ENCODE peak calls at places on chromosomes 11 and 22, in six cellular contexts. One of them, this sample, is unnamed.
A peak's percentile ranks its signal among the peaks of the same experiment; 100 is the strongest.

GRCh38 chr11:32817181-32817842 is 12.4 kb upstream of the PRRG4 start:
- DNase-seq in esophagus muscularis mucosa: no peak
- DNase-seq in suprapubic skin: no peak
- DNase-seq in stomach: no peak
- DNase-seq in transverse colon: no peak
- DNase-seq in breast epithelium: no peak
- DNase-seq in this sample: no peak

GRCh38 chr11:123235117-123235686 is 40.2 kb upstream of the CLMP start:
- DNase-seq in esophagus muscularis mucosa: no peak
- DNase-seq in suprapubic skin: peak; percentile 82
- DNase-seq in stomach: peak; percentile 44
- DNase-seq in transverse colon: peak; percentile 50
- DNase-seq in breast epithelium: no peak
- DNase-seq in this sample: peak; percentile 79

GRCh38 chr22:18000441-18001039 is 23.8 kb downstream of the MICAL3 start:
- DNase-seq in esophagus muscularis mucosa: no peak
- DNase-seq in suprapubic skin: no peak
- DNase-seq in stomach: no peak
- DNase-seq in transverse colon: peak; percentile 36
- DNase-seq in breast epithelium: no peak
- DNase-seq in this sample: peak; percentile 85

GRCh38 chr11:83007909-83008580 is 63.7 kb downstream of the RAB30 start:
- DNase-seq in esophagus muscularis mucosa: no peak
- DNase-seq in suprapubic skin: no peak
- DNase-seq in stomach: peak; percentile 73
- DNase-seq in transverse colon: peak; percentile 68
- DNase-seq in breast epithelium: no peak
- DNase-seq in this sample: peak; percentile 79

GRCh38 chr22:40258463-40259046 is 80.8 kb downstream of the TNRC6B start:
- DNase-seq in esophagus muscularis mucosa: no peak
- DNase-seq in suprapubic skin: no peak
- DNase-seq in stomach: no peak
- DNase-seq in transverse colon: no peak
- DNase-seq in breast epithelium: no peak
- DNase-seq in this sample: no peak

GRCh38 chr22:49960159-49960966 is at the start of gene PIM3:
- DNase-seq in esophagus muscularis mucosa: peak; percentile 96
- DNase-seq in suprapubic skin: peak; percentile 96
- DNase-seq in stomach: peak; percentile 97
- DNase-seq in transverse colon: peak; percentile 97
- DNase-seq in breast epithelium: peak; percentile 95
- DNase-seq in this sample: peak; percentile 97

GRCh38 chr11:114395776-114396175 is 4.5 kb downstream of the C11orf71 start:
- DNase-seq in esophagus muscularis mucosa: no peak
- DNase-seq in suprapubic skin: no peak
- DNase-seq in stomach: no peak
- DNase-seq in transverse colon: no peak
- DNase-seq in breast epithelium: no peak
- DNase-seq in this sample: no peak

GRCh38 chr11:130677486-130678153 is 229.2 kb downstream of the ADAMTS15 start:
- DNase-seq in esophagus muscularis mucosa: peak; percentile 90
- DNase-seq in suprapubic skin: no peak
- DNase-seq in stomach: no peak
- DNase-seq in transverse colon: no peak
- DNase-seq in breast epithelium: peak; percentile 72
- DNase-seq in this sample: no peak

GRCh38 chr11:128929991-128930390 is 12.7 kb downstream of the TP53AIP1 start:
- DNase-seq in esophagus muscularis mucosa: no peak
- DNase-seq in suprapubic skin: no peak
- DNase-seq in stomach: no peak
- DNase-seq in transverse colon: no peak
- DNase-seq in breast epithelium: no peak
- DNase-seq in this sample: peak; percentile 40

GRCh38 chr11:1759851-1760220 is 3.9 kb downstream of the CTSD start:
- DNase-seq in esophagus muscularis mucosa: no peak
- DNase-seq in suprapubic skin: no peak
- DNase-seq in stomach: no peak
- DNase-seq in transverse colon: no peak
- DNase-seq in breast epithelium: no peak
- DNase-seq in this sample: no peak
- H3K4me1 ChIP-seq in esophagus muscularis mucosa: peaks cover 85% of the 10 kb centered on the region
- H3K4me1 ChIP-seq in suprapubic skin: peaks cover 80% of the 10 kb centered on the region
- H3K4me1 ChIP-seq in stomach: peaks cover 91% of the 10 kb centered on the region
- H3K4me1 ChIP-seq in transverse colon: peaks cover 66% of the 10 kb centered on the region
- H3K4me1 ChIP-seq in breast epithelium: peaks cover 22% of the 10 kb centered on the region
- H3K4me1 ChIP-seq in this sample: peaks cover 97% of the 10 kb centered on the region

GRCh38 chr11:104772806-104773241 is 125.4 kb downstream of the CASP12 start:
- DNase-seq in esophagus muscularis mucosa: no peak
- DNase-seq in suprapubic skin: no peak
- DNase-seq in stomach: no peak
- DNase-seq in transverse colon: no peak
- DNase-seq in breast epithelium: no peak
- DNase-seq in this sample: no peak
- H3K27ac ChIP-seq in esophagus muscularis mucosa: no peak overlapping the region
- H3K27ac ChIP-seq in suprapubic skin: peak overlapping the region; percentile 63
- H3K27ac ChIP-seq in stomach: no peak overlapping the region
- H3K27ac ChIP-seq in transverse colon: no peak overlapping the region
- H3K27ac ChIP-seq in breast epithelium: peak overlapping the region; percentile 77
- H3K27ac ChIP-seq in this sample: no peak overlapping the region

GRCh38 chr11:67464411-67465189 is 4.5 kb downstream of the TMEM134 start:
- DNase-seq in esophagus muscularis mucosa: peak; percentile 97
- DNase-seq in suprapubic skin: peak; percentile 96
- DNase-seq in stomach: peak; percentile 94
- DNase-seq in transverse colon: peak; percentile 96
- DNase-seq in breast epithelium: peak; percentile 84
- DNase-seq in this sample: peak; percentile 99

GRCh38 chr11:67463680-67464410 is 5.2 kb downstream of the TMEM134 start:
- DNase-seq in esophagus muscularis mucosa: no peak
- DNase-seq in suprapubic skin: peak; percentile 87
- DNase-seq in stomach: peak; percentile 54
- DNase-seq in transverse colon: peak; percentile 69
- DNase-seq in breast epithelium: peak; percentile 83
- DNase-seq in this sample: peak; percentile 92

GRCh38 chr11:67466367-67466766 is 2.7 kb downstream of the TMEM134 start:
- DNase-seq in esophagus muscularis mucosa: no peak
- DNase-seq in suprapubic skin: no peak
- DNase-seq in stomach: no peak
- DNase-seq in transverse colon: no peak
- DNase-seq in breast epithelium: no peak
- DNase-seq in this sample: no peak

GRCh38 chr11:67463186-67463585 is 5.9 kb downstream of the TMEM134 start:
- DNase-seq in esophagus muscularis mucosa: no peak
- DNase-seq in suprapubic skin: no peak
- DNase-seq in stomach: no peak
- DNase-seq in transverse colon: no peak
- DNase-seq in breast epithelium: no peak
- DNase-seq in this sample: no peak

GRCh38 chr11:67465190-67465522 is 3.9 kb downstream of the TMEM134 start:
- DNase-seq in esophagus muscularis mucosa: no peak
- DNase-seq in suprapubic skin: no peak
- DNase-seq in stomach: peak; percentile 55
- DNase-seq in transverse colon: no peak
- DNase-seq in breast epithelium: no peak
- DNase-seq in this sample: no peak
- TF ChIP-seq POLR2AphosphoS5 in esophagus muscularis mucosa: no peak
- TF ChIP-seq POLR2AphosphoS5 in suprapubic skin: no peak
- TF ChIP-seq POLR2AphosphoS5 in stomach: peak; percentile 54
- TF ChIP-seq POLR2AphosphoS5 in transverse colon: no peak
- TF ChIP-seq POLR2AphosphoS5 in breast epithelium: no peak
- TF ChIP-seq POLR2AphosphoS5 in this sample: no peak

DNA sequence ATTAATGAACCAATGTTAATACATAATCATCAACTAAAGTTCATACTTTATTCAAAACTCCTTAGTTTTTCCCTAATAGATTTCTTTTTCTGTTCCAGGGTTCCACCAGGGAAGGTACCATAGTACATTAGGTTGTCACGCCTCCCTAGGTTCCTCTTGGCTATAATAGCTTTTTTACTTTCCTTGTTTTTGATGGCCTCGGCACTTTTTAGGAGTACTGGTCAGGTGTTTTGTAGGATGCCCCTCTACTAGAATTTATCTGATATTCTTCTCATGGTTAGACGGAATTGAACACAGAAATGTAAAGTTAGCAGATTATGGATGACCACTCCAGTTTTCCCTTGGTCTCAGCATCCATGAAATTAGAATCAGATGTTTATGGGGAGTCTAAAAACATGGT is 34.0 kb downstream of the PARVA start:
- DNase-seq in esophagus muscularis mucosa: no peak
- DNase-seq in suprapubic skin: no peak
- DNase-seq in stomach: no peak
- DNase-seq in transverse colon: no peak
- DNase-seq in breast epithelium: no peak
- DNase-seq in this sample: no peak
- H3K4me1 ChIP-seq in esophagus muscularis mucosa: peaks cover 97% of the 10 kb centered on the region
- H3K4me1 ChIP-seq in suprapubic skin: peaks cover 58% of the 10 kb centered on the region
- H3K4me1 ChIP-seq in stomach: peaks cover 11% of the 10 kb centered on the region
- H3K4me1 ChIP-seq in transverse colon: peaks cover 55% of the 10 kb centered on the region
- H3K4me1 ChIP-seq in breast epithelium: peaks cover 21% of the 10 kb centered on the region
- H3K4me1 ChIP-seq in this sample: no peaks in the 10 kb centered on the region

GRCh38 chr22:47206185-47206584 is 443.7 kb downstream of the TBC1D22A start:
- DNase-seq in esophagus muscularis mucosa: peak; percentile 45
- DNase-seq in suprapubic skin: no peak
- DNase-seq in stomach: no peak
- DNase-seq in transverse colon: no peak
- DNase-seq in breast epithelium: peak; percentile 4
- DNase-seq in this sample: no peak
- H3K27ac ChIP-seq in esophagus muscularis mucosa: no peak overlapping the region
- H3K27ac ChIP-seq in suprapubic skin: no peak overlapping the region
- H3K27ac ChIP-seq in stomach: no peak overlapping the region
- H3K27ac ChIP-seq in transverse colon: no peak overlapping the region
- H3K27ac ChIP-seq in breast epithelium: no peak overlapping the region
- H3K27ac ChIP-seq in this sample: no peak overlapping the region

GRCh38 chr11:65117206-65118096 is at the start of gene ZNHIT2:
- DNase-seq in esophagus muscularis mucosa: peak; percentile 100
- DNase-seq in suprapubic skin: peak; percentile 100
- DNase-seq in stomach: peak; percentile 100
- DNase-seq in transverse colon: peak; percentile 100
- DNase-seq in breast epithelium: peak; percentile 99
- DNase-seq in this sample: peak; percentile 100

GRCh38 chr11:65114538-65115171 is 2.8 kb downstream of the ZNHIT2 start:
- DNase-seq in esophagus muscularis mucosa: no peak
- DNase-seq in suprapubic skin: peak; percentile 76
- DNase-seq in stomach: no peak
- DNase-seq in transverse colon: no peak
- DNase-seq in breast epithelium: no peak
- DNase-seq in this sample: peak; percentile 72

GRCh38 chr11:65118097-65118837 is 766 bp upstream of the ZNHIT2 start:
- DNase-seq in esophagus muscularis mucosa: no peak
- DNase-seq in suprapubic skin: no peak
- DNase-seq in stomach: no peak
- DNase-seq in transverse colon: no peak
- DNase-seq in breast epithelium: no peak
- DNase-seq in this sample: peak; percentile 82

GRCh38 chr11:65115361-65116082 is 2.0 kb downstream of the ZNHIT2 start:
- DNase-seq in esophagus muscularis mucosa: no peak
- DNase-seq in suprapubic skin: peak; percentile 60
- DNase-seq in stomach: no peak
- DNase-seq in transverse colon: no peak
- DNase-seq in breast epithelium: no peak
- DNase-seq in this sample: peak; percentile 80

DNA sequence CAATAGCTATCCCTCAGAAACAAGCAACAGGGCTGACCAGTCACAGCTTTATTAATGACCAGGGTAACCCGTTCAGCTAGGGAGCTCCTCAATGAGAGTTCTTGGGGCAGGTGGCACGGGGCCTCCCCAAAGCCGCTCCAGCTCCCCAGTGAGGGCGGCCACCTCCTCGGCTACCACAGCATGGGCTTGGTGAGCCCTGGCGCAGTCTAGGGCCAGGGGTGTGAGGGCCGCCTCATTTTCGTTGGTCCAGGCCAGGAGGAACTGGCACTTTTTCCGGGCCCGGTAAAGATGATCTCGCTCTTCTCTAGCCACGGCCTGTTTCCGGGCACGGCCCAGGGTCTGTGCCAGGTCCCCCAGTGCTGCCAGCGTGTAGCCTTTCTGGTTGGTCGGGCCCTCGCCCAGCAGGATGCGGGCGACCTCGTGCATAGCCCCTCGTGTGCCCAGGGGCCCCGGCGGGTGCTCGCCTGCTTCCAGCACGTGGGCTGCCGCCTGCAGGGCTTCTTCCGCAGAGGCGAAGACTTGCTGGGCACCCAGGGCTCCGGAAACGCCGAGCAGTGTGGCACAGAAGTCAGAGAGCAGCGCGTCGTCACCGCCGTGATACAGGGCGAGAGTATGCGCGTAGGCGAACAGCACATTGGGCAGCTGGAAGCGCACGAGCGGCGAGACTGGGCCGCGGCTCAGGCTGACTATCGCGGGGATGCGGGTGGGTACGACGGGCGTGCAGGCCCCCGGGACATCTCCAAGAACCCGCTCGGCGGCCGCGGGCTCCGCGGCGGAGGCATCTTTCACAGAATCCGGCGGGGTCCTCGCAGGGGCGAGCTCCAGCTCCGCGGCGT is 913 bp downstream of the ZNHIT2 start:
- DNase-seq in esophagus muscularis mucosa: no peak
- DNase-seq in suprapubic skin: peak; percentile 79
- DNase-seq in stomach: peak; percentile 42
- DNase-seq in transverse colon: no peak
- DNase-seq in breast epithelium: no peak
- DNase-seq in this sample: peak; percentile 89
- TF ChIP-seq POLR2AphosphoS5 in esophagus muscularis mucosa: no peak
- TF ChIP-seq POLR2AphosphoS5 in suprapubic skin: no peak
- TF ChIP-seq POLR2AphosphoS5 in stomach: peak; percentile 65
- TF ChIP-seq POLR2AphosphoS5 in transverse colon: peak; percentile 19
- TF ChIP-seq POLR2AphosphoS5 in breast epithelium: no peak
- TF ChIP-seq POLR2AphosphoS5 in this sample: no peak